ENCODE peak calls at places on chromosomes 2 and 18, in five cellular contexts. S is memory B cell; N is naive thymus-derived CD8-positive, alpha-beta T cell; H is PC-3; B is A549. L is an unnamed sample.

GRCh38 chr18:9086015-9086414 is 16.5 kb upstream of the NDUFV2 start:
- ATAC-seq in S (no peak), N (no peak), B (no peak), H (no peak), L (no peak)

GRCh38 chr18:5051207-5051606 is 145.8 kb downstream of the AKAIN1 start:
- ATAC-seq in H (no peak), S (no peak), N (no peak), B (no peak), L (no peak)

GRCh38 chr2:240431276-240431662 is 4.2 kb upstream of the GPC1 start:
- ATAC-seq in S (no peak), B (no peak), H (no peak), N (no peak), L (no peak)

GRCh38 chr18:50091495-50092249 is 103.3 kb downstream of the MYO5B start:
- ATAC-seq in S (no peak), N (no peak), B (no peak), H (no peak), L (no peak)

GRCh38 chr2:72956936-72957335 is 39.6 kb downstream of the EMX1 start:
- ATAC-seq in B (no peak), H (no peak), N (no peak), S (no peak), L (no peak)

GRCh38 chr2:63678085-63678484 is 89.3 kb downstream of the MDH1 start:
- ATAC-seq in N (no peak), S (no peak), B (no peak), H (no peak), L (no peak)

GRCh38 chr2:165697727-165698620 is 96.1 kb downstream of the GALNT3 start:
- ATAC-seq in N (no peak), B (no peak), H (peak), S (no peak), L (no peak)

GRCh38 chr2:36539631-36540030 is 58.3 kb downstream of the FEZ2 start:
- ATAC-seq in H (peak), S (no peak), N (no peak), B (no peak), L (no peak)

GRCh38 chr2:217477583-217477982 is 525.2 kb downstream of the TNS1 start:
- ATAC-seq in N (no peak), H (no peak), B (no peak), S (no peak), L (no peak)

GRCh38 chr2:19358242-19359020 is at the start of gene OSR1:
- ATAC-seq in B (peak), S (peak), N (peak), H (peak), L (peak)

GRCh38 chr18:57784034-57784815 is 18.9 kb downstream of the ATP8B1 start:
- ATAC-seq in N (no peak), S (no peak), H (no peak), B (peak), L (no peak)

GRCh38 chr2:68776124-68776523 is 41.5 kb downstream of the ARHGAP25 start:
- ATAC-seq in N (peak), S (peak), B (peak), H (no peak), L (no peak)

GRCh38 chr18:22493940-22494339 is 76.2 kb upstream of the CTAGE1 start:
- ATAC-seq in S (no peak), H (no peak), N (no peak), B (no peak), L (peak)

GRCh38 chr2:223815186-223815883 is 22.0 kb downstream of the AP1S3 start:
- ATAC-seq in H (peak), S (no peak), N (no peak), B (peak), L (no peak)

GRCh38 chr2:222707689-222708273 is 36.3 kb downstream of the MOGAT1 start:
- ATAC-seq in B (no peak), S (peak), H (peak), N (peak), L (no peak)

GRCh38 chr2:234950730-234951385 is 959 bp upstream of the SH3BP4 start:
- ATAC-seq in N (no peak), S (peak), H (no peak), B (peak), L (peak)

GRCh38 chr2:147297820-147298219 is 547.0 kb upstream of the ACVR2A start:
- ATAC-seq in H (no peak), N (no peak), B (no peak), S (no peak), L (no peak)

GRCh38 chr18:67590571-67591141 is 74.1 kb upstream of the DSEL start:
- ATAC-seq in H (peak), S (no peak), N (no peak), B (no peak), L (no peak)

GRCh38 chr18:6355789-6356589 is 58.7 kb downstream of the L3MBTL4 start:
- ATAC-seq in B (peak), H (peak), S (no peak), N (no peak), L (no peak)

GRCh38 chr2:200615247-200615646 is 29.4 kb downstream of the AOX1 start:
- ATAC-seq in N (no peak), H (peak), S (no peak), B (peak), L (peak)

GRCh38 chr2:239195318-239195871 is 205.4 kb downstream of the HDAC4 start:
- ATAC-seq in B (no peak), S (no peak), H (no peak), N (no peak), L (no peak)

GRCh38 chr2:111624401-111625156 is 259.4 kb downstream of the ANAPC1 start:
- ATAC-seq in S (no peak), B (no peak), N (no peak), H (no peak), L (peak)

GRCh38 chr18:79975985-79976680 is 11.7 kb downstream of the HSBP1L1 start:
- ATAC-seq in B (no peak), S (no peak), H (no peak), N (no peak), L (no peak)

GRCh38 chr2:187541086-187542085 is 12.8 kb downstream of the TFPI start:
- ATAC-seq in B (peak), N (no peak), S (no peak), H (peak), L (peak)

GRCh38 chr2:196533998-196534397 is 105.5 kb upstream of the CCDC150 start:
- ATAC-seq in B (no peak), H (no peak), S (no peak), N (no peak), L (no peak)

GRCh38 chr2:105487142-105488069 is 88.6 kb upstream of the FHL2 start:
- ATAC-seq in B (no peak), N (no peak), S (no peak), H (no peak), L (peak)

GRCh38 chr2:144429396-144430112 is 90.4 kb downstream of the ZEB2 start:
- ATAC-seq in S (no peak), B (no peak), H (no peak), N (no peak), L (no peak)

GRCh38 chr2:11123001-11123809 is 32.1 kb upstream of the SLC66A3 start:
- ATAC-seq in N (no peak), S (no peak), B (no peak), H (no peak), L (no peak)

GRCh38 chr18:73615506-73615905 is 532.1 kb downstream of the FBXO15 start:
- ATAC-seq in H (no peak), N (no peak), B (no peak), S (no peak), L (no peak)

GRCh38 chr18:14941256-14941655 is 193.3 kb downstream of the ANKRD30B start:
- ATAC-seq in B (no peak), H (peak), S (no peak), N (no peak), L (no peak)

GRCh38 chr18:21740724-21741510 is at the start of gene MIB1:
- ATAC-seq in H (peak), N (peak), S (peak), B (peak), L (peak)

L was measured in gastroesophageal sphincter.